ENCODE peak calls at places on chromosomes 7 and 10, in seven cellular contexts. S is GM12891, Y is GM12892, H is K562, X is HepG2, Q is H1, G is GM12878. Z is an unnamed sample.

GRCh38 chr7:107596881-107597581 is 17.0 kb downstream of the BCAP29 start:
- DNase-seq in S (no peak), Y (no peak), H (no peak), X (no peak), Q (no peak), G (no peak), Z (no peak)

GRCh38 chr10:88791924-88792323 is 10.6 kb upstream of the LIPM start:
- DNase-seq in S (no peak), Y (no peak), H (peak; percentile 1), X (peak; percentile 8), Q (no peak), G (peak; percentile 17), Z (peak; percentile 19)

GRCh38 chr10:6581750-6582697 is 1.9 kb upstream of the PRKCQ start:
- DNase-seq in S (no peak), Y (no peak), H (peak; percentile 77), X (no peak), Q (no peak), G (no peak), Z (no peak)

GRCh38 chr7:22969010-22969431 is 44.9 kb downstream of the HYCC1 start:
- DNase-seq in S (no peak), Y (no peak), H (no peak), X (no peak), Q (no peak), G (no peak), Z (no peak)

GRCh38 chr10:121514141-121514865 is 83.9 kb downstream of the FGFR2 start:
- DNase-seq in S (no peak), Y (no peak), H (no peak), X (no peak), Q (no peak), G (no peak), Z (no peak)

GRCh38 chr7:31950101-31950755 is 120.0 kb downstream of the PDE1C start:
- DNase-seq in S (no peak), Y (no peak), H (no peak), X (no peak), Q (no peak), G (no peak), Z (no peak)

GRCh38 chr7:75617634-75618234 is 121.0 kb downstream of the HIP1 start:
- DNase-seq in S (no peak), Y (no peak), H (no peak), X (peak; percentile 50), Q (no peak), G (peak; percentile 40), Z (no peak)

GRCh38 chr7:140229591-140230516 is 53.1 kb upstream of the KDM7A start:
- DNase-seq in S (no peak), Y (no peak), H (no peak), X (peak; percentile 99), Q (peak; percentile 74), G (no peak), Z (no peak)

GRCh38 chr10:124654686-124655085 is 89.5 kb downstream of the FAM53B start:
- DNase-seq in S (no peak), Y (no peak), H (no peak), X (no peak), Q (no peak), G (no peak), Z (no peak)

GRCh38 chr10:109647627-109648026 is 275.7 kb downstream of the XPNPEP1 start:
- DNase-seq in S (no peak), Y (no peak), H (no peak), X (no peak), Q (no peak), G (no peak), Z (no peak)

GRCh38 chr10:124221356-124222297 is 128.2 kb upstream of the CHST15 start:
- DNase-seq in S (peak; percentile 53), Y (peak; percentile 57), H (no peak), X (no peak), Q (no peak), G (peak; percentile 83), Z (peak; percentile 77)

GRCh38 chr10:5449227-5449626 is 36.9 kb downstream of the NET1 start:
- DNase-seq in S (no peak), Y (no peak), H (no peak), X (no peak), Q (no peak), G (no peak), Z (no peak)

GRCh38 chr10:5447071-5447470 is 34.7 kb downstream of the NET1 start:
- DNase-seq in S (no peak), Y (no peak), H (no peak), X (no peak), Q (no peak), G (no peak), Z (no peak)

GRCh38 chr10:5449823-5450222 is 37.5 kb downstream of the NET1 start:
- DNase-seq in S (no peak), Y (no peak), H (peak; percentile 85), X (peak; percentile 68), Q (no peak), G (no peak), Z (no peak)

GRCh38 chr10:5447611-5448071 is 35.3 kb downstream of the NET1 start:
- DNase-seq in S (no peak), Y (no peak), H (peak; percentile 71), X (no peak), Q (no peak), G (peak; percentile 67), Z (no peak)

GRCh38 chr10:5448333-5449048 is 36.1 kb downstream of the NET1 start:
- DNase-seq in S (no peak), Y (no peak), H (no peak), X (peak; percentile 69), Q (no peak), G (no peak), Z (no peak)
- TF ChIP-seq TAF1 in S (no peak), Y (no peak), H (no peak), X (no peak), Q (no peak), G (no peak), Z (no peak)

DNA sequence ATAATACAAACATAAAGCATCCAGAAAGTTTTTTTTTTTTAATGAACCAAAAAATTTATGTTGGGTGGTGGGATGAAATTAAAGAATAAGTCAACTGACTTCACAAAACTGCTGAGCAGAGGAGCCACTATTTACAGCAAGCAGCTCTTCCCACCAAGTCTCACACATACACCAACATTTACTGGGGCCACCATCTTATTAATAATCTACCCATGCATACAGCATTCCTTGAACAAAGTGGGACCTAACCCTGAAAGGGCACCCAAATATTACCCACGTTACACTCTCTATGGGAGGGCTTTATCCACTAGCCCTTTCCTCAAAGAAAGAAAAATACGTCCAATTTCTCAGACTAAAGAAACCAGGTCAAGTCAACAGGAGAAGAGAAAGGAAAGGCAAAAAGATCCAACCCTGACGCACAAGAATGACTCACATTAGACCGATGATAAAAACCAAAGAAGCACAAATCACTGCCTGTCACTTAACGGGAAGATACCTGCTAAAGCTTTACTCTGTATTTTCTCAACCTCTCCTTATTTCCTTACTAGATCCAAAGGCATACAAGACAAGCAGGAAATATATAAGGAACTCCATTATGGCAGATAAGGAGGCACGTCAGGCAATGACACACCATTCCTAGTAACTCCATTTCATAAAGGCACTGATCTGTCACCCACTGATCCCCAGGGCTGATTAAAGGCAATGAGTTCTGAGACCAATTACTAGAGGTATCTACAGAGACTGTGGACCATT is 141.8 kb upstream of the ASAH2 start:
- DNase-seq in S (no peak), Y (no peak), H (peak; percentile 62), X (peak; percentile 16), Q (no peak), G (no peak), Z (no peak)
- TF ChIP-seq TAF1 in S (no peak), Y (no peak), H (no peak), X (no peak), Q (no peak), G (no peak), Z (no peak)

GRCh38 chr10:63657812-63658211 is 136.6 kb downstream of the REEP3 start:
- DNase-seq in S (no peak), Y (no peak), H (no peak), X (no peak), Q (no peak), G (no peak), Z (no peak)
- TF ChIP-seq TAF1 in S (no peak), Y (no peak), H (no peak), X (no peak), Q (no peak), G (no peak), Z (no peak)

GRCh38 chr7:66950311-66950710 is 29.3 kb downstream of the TMEM248 start:
- DNase-seq in S (no peak), Y (no peak), H (no peak), X (no peak), Q (no peak), G (no peak), Z (no peak)

GRCh38 chr7:66950763-66951162 is 29.7 kb downstream of the TMEM248 start:
- DNase-seq in S (no peak), Y (no peak), H (no peak), X (no peak), Q (no peak), G (no peak), Z (no peak)

GRCh38 chr7:66948480-66949109 is 27.6 kb downstream of the TMEM248 start:
- DNase-seq in S (no peak), Y (no peak), H (no peak), X (no peak), Q (no peak), G (no peak), Z (no peak)

GRCh38 chr7:66953044-66953427 is 32.0 kb downstream of the TMEM248 start:
- DNase-seq in S (no peak), Y (no peak), H (no peak), X (no peak), Q (no peak), G (no peak), Z (no peak)

GRCh38 chr7:66952343-66953043 is 31.5 kb downstream of the TMEM248 start:
- DNase-seq in S (no peak), Y (no peak), H (no peak), X (peak; percentile 23), Q (no peak), G (no peak), Z (no peak)
- TF ChIP-seq TAF1 in S (no peak), Y (no peak), H (no peak), X (no peak), Q (no peak), G (no peak), Z (no peak)

DNA sequence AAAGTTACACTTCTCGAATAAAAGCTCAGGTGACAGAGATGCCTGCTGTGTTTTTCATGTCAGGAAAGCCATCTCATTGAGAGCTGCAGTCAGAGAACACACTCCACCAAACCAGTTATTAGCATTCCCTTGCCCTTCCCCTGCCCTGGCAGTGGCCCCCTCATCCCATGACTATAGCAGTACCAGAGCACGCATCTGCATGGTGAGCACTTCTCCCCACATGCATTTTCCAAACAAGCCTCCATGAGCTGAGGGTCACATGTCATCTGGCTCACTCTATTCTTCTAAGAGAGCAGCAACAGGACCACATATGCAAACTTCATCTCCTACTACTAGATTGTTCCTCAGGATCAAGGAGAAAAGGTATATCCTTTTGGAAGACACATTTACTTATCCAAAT is 42.4 kb upstream of the FGL2 start:
- DNase-seq in S (no peak), Y (no peak), H (no peak), X (no peak), Q (no peak), G (no peak), Z (no peak)
- TF ChIP-seq TAF1 in S (no peak), Y (no peak), H (no peak), X (no peak), Q (no peak), G (no peak), Z (no peak)

Z was measured in SK-N-SH.